ENCODE peak calls at places on chromosomes 6 and 20, in five cellular contexts. B, H, Z, I and T are unnamed samples.

GRCh38 chr6:139932671-139933070 is 558.2 kb upstream of the CITED2 start:
- DNase-seq in I (no peak), H (no peak), B (no peak), Z (no peak), T (no peak)

GRCh38 chr6:87907521-87907920 is 140.1 kb upstream of the SPACA1 start:
- DNase-seq in I (peak; percentile 72), H (no peak), B (no peak), Z (no peak), T (no peak)

GRCh38 chr6:74447013-74447412 is 751.0 kb downstream of the CD109 start:
- DNase-seq in Z (no peak), B (no peak), I (peak; percentile 14), H (no peak), T (no peak)

GRCh38 chr6:91173651-91174050 is 586.8 kb upstream of the MAP3K7 start:
- DNase-seq in H (no peak), B (no peak), I (no peak), Z (no peak), T (no peak)

GRCh38 chr6:167047554-167047953 is 48.4 kb downstream of the CEP43 start:
- DNase-seq in I (peak; percentile 24), H (no peak), B (no peak), Z (no peak), T (no peak)

GRCh38 chr6:20655317-20655716 is 121.1 kb downstream of the CDKAL1 start:
- DNase-seq in Z (no peak), B (no peak), I (no peak), H (no peak), T (no peak)

GRCh38 chr6:3334579-3334978 is 75.8 kb downstream of the PSMG4 start:
- DNase-seq in I (no peak), H (no peak), B (no peak), Z (peak; percentile 27), T (no peak)

GRCh38 chr20:61437280-61438206 is 185.5 kb downstream of the CDH4 start:
- DNase-seq in I (no peak), B (no peak), Z (peak; percentile 61), H (peak; percentile 82), T (no peak)

GRCh38 chr6:18022398-18023231 is 35.2 kb upstream of the KIF13A start:
- DNase-seq in I (no peak), Z (peak; percentile 37), H (peak; percentile 95), B (no peak), T (peak; percentile 30)

GRCh38 chr6:145339089-145339488 is 396.2 kb downstream of the EPM2A start:
- DNase-seq in I (no peak), B (no peak), H (no peak), Z (no peak), T (no peak)

GRCh38 chr20:57412347-57413029 is 21.3 kb downstream of the RBM38 start:
- DNase-seq in B (peak; percentile 32), H (no peak), Z (no peak), I (no peak), T (no peak)

GRCh38 chr6:170031684-170032121 is 259.2 kb downstream of the DLL1 start:
- DNase-seq in B (no peak), H (no peak), I (no peak), Z (no peak), T (no peak)

GRCh38 chr6:80217799-80218198 is 111.3 kb downstream of the BCKDHB start:
- DNase-seq in H (no peak), Z (no peak), B (no peak), I (no peak), T (peak; percentile 8)

GRCh38 chr6:1993049-1993448 is 252.4 kb downstream of the GMDS start:
- DNase-seq in Z (no peak), B (no peak), I (no peak), H (no peak), T (no peak)

GRCh38 chr6:9121551-9121950 is 686.2 kb upstream of the SLC35B3 start:
- DNase-seq in B (no peak), I (no peak), Z (no peak), H (no peak), T (no peak)

GRCh38 chr20:5612476-5613291 is 137.5 kb upstream of the SHLD1 start:
- DNase-seq in I (no peak), B (no peak), Z (no peak), H (no peak), T (no peak)

GRCh38 chr6:127514396-127515227 is 4.5 kb downstream of the MTCL3 start:
- DNase-seq in B (peak; percentile 17), I (no peak), Z (peak; percentile 60), H (peak; percentile 83), T (peak; percentile 42)

GRCh38 chr20:25280051-25280573 is 32.2 kb downstream of the PYGB start:
- DNase-seq in Z (no peak), B (no peak), I (no peak), H (no peak), T (no peak)

DNA sequence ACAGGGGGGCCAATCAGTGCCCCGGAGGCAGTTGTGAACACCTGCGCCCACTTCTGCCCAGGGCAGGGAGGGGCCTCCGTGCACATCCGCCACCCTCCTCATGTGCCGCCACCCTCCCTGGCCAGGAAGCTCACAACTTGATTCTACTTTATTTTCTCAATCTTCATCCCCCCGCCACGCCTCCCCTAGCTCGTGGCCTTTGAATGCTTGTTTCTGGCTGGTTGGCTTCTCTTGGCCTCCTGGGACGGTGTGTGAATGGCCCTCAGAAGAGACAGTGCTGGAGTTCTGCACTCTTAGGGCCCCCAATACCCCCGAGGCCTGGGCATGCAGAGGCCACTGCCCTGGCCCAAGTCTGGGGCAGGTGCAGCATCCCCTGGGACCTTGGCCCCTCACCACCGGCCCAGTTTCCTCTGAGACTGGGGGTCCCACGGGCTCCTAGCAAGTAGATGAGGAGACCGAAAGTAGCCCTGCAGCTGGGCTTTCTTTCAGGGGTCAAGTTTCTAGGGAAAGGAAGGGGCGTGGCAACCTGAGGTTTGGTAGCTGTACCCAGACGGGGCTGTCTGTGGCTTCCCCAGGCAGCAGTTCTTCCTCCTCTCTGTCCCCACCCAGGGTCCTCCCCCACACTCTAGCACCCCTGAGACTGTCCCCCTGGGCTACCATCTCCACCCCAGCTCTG is 1.3 kb downstream of the RGS19 start:
- DNase-seq in I (peak; percentile 46), Z (no peak), H (no peak), B (peak; percentile 51), T (no peak)
- H3K4me3 ChIP-seq in I (peak overlapping the region; percentile 94), Z (no peak overlapping the region), H (no peak overlapping the region), B (peak overlapping the region; percentile 81), T (no peak overlapping the region)

DNA sequence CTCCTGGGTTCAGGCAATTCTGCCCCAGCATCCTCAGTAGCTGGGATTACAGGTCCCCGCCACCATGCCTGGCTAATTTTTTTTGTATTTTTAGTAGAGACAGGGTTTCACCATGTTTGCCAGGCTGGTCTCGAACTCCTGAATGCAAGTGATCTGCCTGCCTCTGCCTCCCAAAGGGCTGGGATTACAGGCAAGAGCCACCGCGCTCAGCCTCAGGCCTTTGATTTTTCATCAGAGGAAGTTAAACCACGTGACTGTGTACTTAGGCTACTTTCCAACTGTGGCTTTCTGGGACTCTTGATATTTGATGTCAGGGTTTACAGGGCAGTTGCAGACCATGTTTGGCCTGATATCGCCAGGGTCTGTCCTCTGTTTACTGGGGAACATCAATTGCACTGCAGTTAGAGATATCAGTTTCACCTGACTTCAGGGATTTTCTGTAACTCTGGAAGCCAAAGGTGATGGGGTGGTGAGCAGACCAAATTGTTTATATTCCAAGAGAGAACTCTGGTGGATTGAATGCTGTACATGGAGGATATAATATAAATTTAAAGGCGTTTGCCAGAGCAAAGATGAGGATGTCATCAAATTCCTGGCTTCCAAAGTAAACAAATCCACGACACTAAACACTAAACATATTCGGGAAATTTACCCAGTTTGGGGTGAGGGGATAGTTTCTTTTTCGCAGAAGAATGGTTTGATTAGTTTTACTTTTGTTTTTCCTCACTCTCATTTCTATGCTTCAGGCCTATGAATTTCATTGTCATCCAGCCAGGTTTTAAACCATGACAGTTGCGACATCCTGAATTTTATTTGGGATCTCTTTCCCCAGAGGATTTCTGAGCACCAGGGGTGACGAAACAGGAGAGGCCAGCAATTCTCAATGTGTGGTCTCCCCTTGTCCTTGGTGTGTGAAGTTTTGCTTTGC is 4.2 kb downstream of the PSMF1 start:
- DNase-seq in H (no peak), I (no peak), B (no peak), Z (no peak), T (peak; percentile 44)
- H3K27ac ChIP-seq in H (no peak overlapping the region), I (peak overlapping the region; percentile 3), B (no peak overlapping the region), Z (no peak overlapping the region), T (peak overlapping the region; percentile 55)

GRCh38 chr6:540490-540889 is 116.4 kb downstream of the HUS1B start:
- DNase-seq in H (no peak), Z (no peak), B (no peak), I (no peak), T (no peak)

DNA sequence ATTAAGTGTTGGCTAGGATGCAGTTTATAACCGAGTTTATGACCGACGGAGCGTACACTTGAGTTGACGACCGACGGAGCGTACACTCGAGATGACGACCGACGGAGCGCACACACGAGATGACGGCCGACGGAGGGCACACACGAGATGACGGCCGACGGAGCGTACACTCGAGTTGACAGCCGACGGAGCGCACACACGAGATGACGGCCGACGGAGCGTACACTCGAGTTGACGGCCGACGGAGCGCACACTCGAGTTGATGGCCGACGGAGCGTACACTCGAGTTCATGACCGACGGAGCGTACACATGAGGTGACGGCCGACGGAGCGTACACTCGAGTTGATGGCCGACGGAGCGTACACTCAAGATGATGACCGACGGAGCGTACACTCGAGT is 119.8 kb downstream of the HUS1B start:
- DNase-seq in B (no peak), Z (no peak), H (peak; percentile 5), I (no peak), T (no peak)
- H3K4me3 ChIP-seq in B (no peak overlapping the region), Z (no peak overlapping the region), H (no peak overlapping the region), I (no peak overlapping the region), T (no peak overlapping the region)

GRCh38 chr6:16239798-16240123 is 1.4 kb downstream of the GMPR start:
- DNase-seq in B (no peak), I (no peak), H (peak; percentile 68), Z (no peak), T (no peak)

GRCh38 chr6:16238658-16239089 is 287 bp downstream of the GMPR start:
- DNase-seq in I (no peak), H (no peak), B (no peak), Z (no peak), T (no peak)

GRCh38 chr6:16241321-16241689 is 2.9 kb downstream of the GMPR start:
- DNase-seq in H (no peak), B (no peak), Z (no peak), I (no peak), T (no peak)

GRCh38 chr6:16239090-16239797 is 857 bp downstream of the GMPR start:
- DNase-seq in I (peak; percentile 23), Z (peak; percentile 48), B (no peak), H (peak; percentile 46), T (peak; percentile 47)

DNA sequence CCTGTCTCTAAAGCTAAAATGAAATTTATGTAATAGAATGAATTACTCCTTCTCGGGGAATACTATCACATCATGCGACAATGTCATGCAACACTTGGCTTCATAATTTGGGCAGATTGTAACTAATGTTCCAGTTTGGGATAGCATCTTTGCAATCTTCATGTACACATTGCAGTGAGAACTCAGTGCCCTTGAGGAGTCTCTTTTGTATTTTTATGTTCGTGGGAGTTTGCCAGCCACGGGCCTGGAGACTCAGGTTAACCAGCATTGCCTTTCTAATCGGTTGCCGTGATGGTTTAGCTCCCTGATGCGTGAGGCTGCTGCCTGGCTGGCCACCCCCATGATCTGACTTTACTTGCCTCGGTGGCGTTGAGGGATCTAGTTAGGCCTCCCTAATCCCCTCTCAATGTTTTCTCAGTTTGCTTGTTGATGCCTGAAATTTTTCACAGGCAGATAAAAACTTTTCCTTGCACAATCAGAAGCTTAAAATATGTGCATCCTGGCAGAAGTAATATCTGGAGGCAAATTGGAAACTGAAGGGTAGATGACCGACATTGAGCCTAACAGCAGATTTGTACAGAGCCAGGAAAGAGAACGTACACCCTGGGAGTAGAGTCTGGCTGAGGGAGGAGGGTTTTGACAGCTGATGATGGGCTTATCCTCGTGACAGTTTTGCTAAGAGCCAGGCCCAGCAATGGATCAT is 2.4 kb downstream of the GMPR start:
- DNase-seq in B (no peak), H (peak; percentile 57), I (no peak), Z (no peak), T (no peak)
- H3K27ac ChIP-seq in B (peak overlapping the region; percentile 79), H (no peak overlapping the region), I (no peak overlapping the region), Z (no peak overlapping the region), T (no peak overlapping the region)